ENCODE peak calls at places on chromosomes 13 and 19, in eight cellular contexts. X is brain microvascular endothelial cell, A is AG09309, F is left ventricle myocardium inferior, S is WERI-Rb-1, T is stomach, Z is astrocyte of the spinal cord, O is choroid plexus epithelial cell. B is an unnamed sample.

GRCh38 chr19:2095338-2095938 is 688 bp downstream of the MOB3A start:
- DNase-seq in X (no peak), F (no peak), S (no peak), T (no peak), O (no peak), Z (no peak), A (no peak), B (no peak)

GRCh38 chr19:19463348-19464117 is 51.8 kb downstream of the TSSK6 start:
- DNase-seq in T (no peak), S (no peak), A (peak), Z (peak), O (peak), F (no peak), X (peak), B (peak)

GRCh38 chr19:11373885-11374448 is 499 bp upstream of the SWSAP1 start:
- DNase-seq in T (no peak), A (no peak), F (no peak), S (no peak), X (no peak), Z (no peak), O (no peak), B (no peak)

GRCh38 chr19:28039677-28040381 is 1173.1 kb downstream of the UQCRFS1 start:
- DNase-seq in T (no peak), Z (no peak), S (no peak), A (no peak), O (no peak), X (no peak), F (no peak), B (no peak)

GRCh38 chr13:97028441-97029299 is 34.4 kb upstream of the OXGR1 start:
- DNase-seq in S (peak), O (peak), A (no peak), F (peak), Z (peak), T (peak), X (peak), B (peak)

GRCh38 chr13:30454991-30455390 is 10.7 kb downstream of the HMGB1 start:
- DNase-seq in O (no peak), A (no peak), S (no peak), X (no peak), Z (no peak), T (no peak), F (no peak), B (no peak)

GRCh38 chr13:50127726-50128291 is 112.6 kb downstream of the KCNRG start:
- DNase-seq in X (no peak), F (no peak), O (peak), Z (no peak), A (no peak), S (no peak), T (no peak), B (no peak)

GRCh38 chr19:19453129-19453461 is 47.6 kb downstream of the GATAD2A start:
- DNase-seq in T (no peak), O (no peak), X (no peak), F (no peak), Z (no peak), S (no peak), A (no peak), B (no peak)

GRCh38 chr13:44842158-44842557 is 147.1 kb downstream of the NUFIP1 start:
- DNase-seq in S (no peak), O (peak), T (no peak), A (no peak), F (no peak), X (no peak), Z (peak), B (peak)

GRCh38 chr19:28596561-28597071 is 616.3 kb downstream of the UQCRFS1 start:
- DNase-seq in T (no peak), X (no peak), A (no peak), Z (no peak), O (no peak), F (no peak), S (no peak), B (no peak)

GRCh38 chr19:8585894-8586750 is 8.9 kb upstream of the MYO1F start:
- DNase-seq in A (no peak), T (peak), O (peak), Z (no peak), X (no peak), F (peak), S (peak), B (peak)

GRCh38 chr13:30730526-30730925 is 4.8 kb upstream of the ALOX5AP start:
- DNase-seq in X (no peak), Z (no peak), A (no peak), F (no peak), T (no peak), S (no peak), O (no peak), B (no peak)

GRCh38 chr19:35608250-35608649 is 4.3 kb upstream of the HAUS5 start:
- DNase-seq in T (no peak), A (no peak), O (peak), S (no peak), Z (no peak), F (no peak), X (no peak), B (no peak)

DNA sequence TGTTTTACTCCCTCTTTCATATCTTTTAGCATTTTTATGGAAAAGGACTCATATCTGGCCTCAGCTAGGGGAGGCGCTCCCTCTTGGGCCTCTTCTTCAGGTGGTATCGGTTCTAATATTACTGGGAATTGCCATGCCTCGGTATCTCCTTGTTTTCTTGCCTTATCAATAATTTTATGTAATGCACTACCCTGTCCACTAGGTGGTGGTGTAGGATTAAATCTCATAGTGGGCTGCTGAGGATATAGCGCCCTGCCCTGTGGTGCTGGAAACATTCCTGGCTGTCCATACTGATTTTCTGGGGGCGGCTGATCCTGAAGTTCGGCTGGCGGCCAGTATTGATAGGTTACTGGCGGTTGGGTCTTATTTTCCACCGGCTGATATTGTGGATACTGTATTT is 35.8 kb downstream of the ZNF420 start:
- DNase-seq in O (no peak), X (no peak), A (no peak), S (peak), Z (no peak), T (no peak), F (no peak), B (no peak)
- H3K4me3 ChIP-seq in O (no peak), X (no peak), A (no peak), S (no peak), Z (no peak), T (no peak), F (no peak), B (peak)

GRCh38 chr19:4305659-4306058 is 1.3 kb downstream of the FSD1 start:
- DNase-seq in Z (no peak), X (no peak), A (no peak), O (no peak), S (no peak), F (no peak), T (no peak), B (no peak)
- H3K4me3 ChIP-seq in Z (no peak), X (no peak), A (no peak), O (no peak), S (no peak), F (no peak), T (no peak), B (no peak)

GRCh38 chr13:109725297-109725696 is 61.1 kb downstream of the IRS2 start:
- DNase-seq in S (no peak), X (no peak), Z (no peak), O (no peak), A (no peak), T (no peak), F (no peak), B (no peak)

GRCh38 chr13:109727251-109727650 is 59.1 kb downstream of the IRS2 start:
- DNase-seq in T (peak), X (no peak), A (no peak), S (no peak), F (no peak), Z (no peak), O (no peak), B (no peak)

GRCh38 chr13:109725995-109726637 is 60.3 kb downstream of the IRS2 start:
- DNase-seq in F (no peak), X (no peak), S (no peak), A (no peak), Z (no peak), O (no peak), T (no peak), B (no peak)

GRCh38 chr13:109729031-109729870 is 57.1 kb downstream of the IRS2 start:
- DNase-seq in T (no peak), Z (peak), F (no peak), O (peak), A (no peak), X (no peak), S (no peak), B (peak)

DNA sequence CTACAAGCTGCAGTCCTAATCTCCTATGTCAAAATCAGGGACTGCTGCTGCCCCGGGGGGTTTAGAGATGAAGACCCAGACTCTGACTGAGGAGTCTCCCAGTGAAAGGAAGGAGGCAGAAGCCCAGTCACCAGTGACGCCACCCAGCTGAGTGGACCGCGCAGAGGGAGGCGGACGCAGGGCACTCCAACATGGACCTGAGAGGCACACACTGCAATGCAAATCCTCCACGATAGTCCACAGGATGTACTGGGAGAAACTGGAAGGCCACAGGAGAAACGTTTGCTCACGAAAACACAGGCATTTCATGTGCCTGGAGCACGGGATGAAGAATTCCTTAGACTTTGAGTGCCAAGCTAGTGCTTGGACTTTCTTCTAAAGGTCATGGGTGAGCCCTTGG is 58.3 kb downstream of the IRS2 start:
- DNase-seq in F (no peak), O (no peak), S (no peak), X (no peak), A (no peak), T (no peak), Z (no peak), B (no peak)
- H3K4me3 ChIP-seq in F (no peak), O (no peak), S (no peak), X (no peak), A (no peak), T (no peak), Z (no peak), B (no peak)

GRCh38 chr19:10105241-10106099 is 692 bp upstream of the PPAN start:
- DNase-seq in Z (no peak), X (no peak), T (no peak), A (no peak), F (no peak), S (no peak), O (no peak), B (no peak)
- H3K4me3 ChIP-seq in Z (peak), X (peak), T (peak), A (peak), F (peak), S (no peak), O (no peak), B (peak)

DNA sequence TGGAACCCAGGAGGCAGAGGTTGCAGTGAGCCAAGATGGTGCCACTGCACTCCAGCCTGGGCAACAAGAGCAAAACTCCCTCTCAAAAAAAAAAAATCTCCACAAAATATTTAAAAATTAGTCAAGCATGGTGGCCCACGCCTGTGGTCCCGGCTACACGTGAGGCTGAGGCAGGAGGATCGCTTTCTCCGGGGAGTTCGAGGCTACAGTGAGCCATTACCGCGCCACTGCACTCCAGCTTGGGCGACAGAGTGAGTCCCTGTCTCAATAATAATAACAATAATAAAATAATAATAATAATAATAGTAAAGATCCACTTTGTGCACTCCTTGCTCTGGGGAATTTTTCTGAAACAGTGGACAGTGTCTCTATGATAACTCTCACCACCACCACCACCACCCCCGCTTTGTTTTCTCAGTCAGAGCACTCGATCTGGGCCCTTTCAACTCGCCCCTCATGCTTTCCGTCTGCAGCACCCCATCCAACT is 8.7 kb downstream of the NAPSA start:
- DNase-seq in S (no peak), O (no peak), Z (no peak), A (no peak), F (no peak), X (no peak), T (no peak), B (no peak)
- H3K4me3 ChIP-seq in S (no peak), O (no peak), Z (no peak), A (no peak), F (peak), X (no peak), T (peak), B (peak)

DNA sequence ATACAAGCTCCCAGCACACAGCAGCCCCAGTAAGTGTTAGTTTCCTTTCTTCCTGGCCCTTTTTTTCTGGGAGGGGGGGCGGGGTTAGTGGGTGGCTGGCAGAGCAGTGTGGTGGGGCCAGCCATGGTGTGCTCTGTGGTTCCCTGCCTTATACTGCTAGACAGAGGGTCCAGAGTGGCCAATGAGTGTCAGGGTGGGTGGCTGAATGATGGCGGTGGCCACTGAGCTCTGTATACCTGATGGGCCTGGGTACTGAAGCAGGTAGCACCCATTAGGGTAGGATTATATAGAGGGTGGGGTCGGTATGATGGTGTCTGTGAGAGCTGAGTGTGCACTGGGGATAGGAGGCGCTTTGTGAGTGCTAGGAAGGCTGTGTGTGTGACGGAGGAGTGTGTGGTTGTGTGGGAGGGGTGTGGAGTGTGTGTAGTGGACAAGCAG is 13.8 kb downstream of the CIC start:
- DNase-seq in A (no peak), Z (no peak), X (no peak), F (no peak), O (no peak), S (no peak), T (no peak), B (no peak)
- H3K4me3 ChIP-seq in A (peak), Z (no peak), X (no peak), F (peak), O (no peak), S (peak), T (peak), B (peak)

DNA sequence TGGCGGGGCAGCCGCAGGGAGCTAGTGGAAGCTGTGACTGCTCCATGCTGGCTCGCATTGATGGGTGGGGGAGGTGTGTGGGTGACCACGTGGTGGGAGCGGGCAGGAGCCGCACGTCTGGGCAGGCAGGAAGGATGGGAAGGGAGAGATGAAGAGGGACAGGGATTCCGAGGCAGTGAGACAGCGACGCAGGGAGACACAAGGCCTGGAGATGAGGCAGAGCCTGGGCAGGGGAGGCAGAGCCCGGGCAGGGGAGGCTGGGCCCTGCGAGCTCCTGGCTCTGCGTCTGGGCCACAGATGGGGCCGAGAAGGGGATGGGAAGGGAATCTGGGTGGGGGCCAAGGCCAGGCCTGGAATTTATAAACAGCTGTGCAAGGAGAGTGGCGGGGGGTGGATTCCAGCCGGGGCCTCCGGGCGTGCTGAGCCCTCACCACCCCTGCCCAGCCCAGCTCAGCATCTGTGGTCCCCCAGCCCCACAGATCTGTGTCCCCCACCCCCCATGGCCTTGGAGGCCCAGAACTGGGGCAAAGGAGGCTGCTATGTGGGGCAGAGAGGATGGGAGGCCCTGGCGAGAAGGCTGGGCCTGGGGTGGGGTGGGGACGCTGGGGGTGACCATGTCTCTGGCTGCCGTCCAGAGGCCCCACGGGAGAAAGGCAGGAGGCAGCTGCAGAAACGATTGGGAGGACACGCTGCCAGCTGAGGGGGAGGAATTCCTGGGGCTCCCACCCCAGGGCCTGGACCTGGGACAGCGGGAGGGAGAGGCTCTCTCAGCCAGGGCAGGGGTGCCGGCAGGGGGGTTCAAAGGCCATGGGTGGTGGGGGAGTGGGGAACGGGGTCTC is 6.0 kb downstream of the EHD2 start:
- DNase-seq in A (peak), X (peak), Z (peak), T (peak), F (peak), O (peak), S (peak), B (peak)
- H3K4me3 ChIP-seq in A (peak), X (peak), Z (no peak), T (no peak), F (peak), O (peak), S (peak), B (peak)

B was measured in adipocyte.